ENCODE peak calls at places on chromosome 16, in six cellular contexts. H is HAP-1, X is uterus, V is HepG2, W is MM.1S, P is Panc1. B is an unnamed sample. For H3K36me3, the result is how much of the 10 kb centered on the place peaks cover.

GRCh38 chr16:64882385-64882784 is 239.5 kb downstream of the CDH11 start:
- DNase-seq in H (no peak), X (peak), V (no peak), W (no peak), P (no peak), B (no peak)

GRCh38 chr16:89325861-89326471 is 108.5 kb downstream of the ZNF778 start:
- DNase-seq in H (peak), X (peak), V (no peak), W (peak), P (no peak), B (no peak)

GRCh38 chr16:48499822-48500440 is 110.0 kb downstream of the N4BP1 start:
- DNase-seq in H (peak), X (peak), V (no peak), W (no peak), P (no peak), B (no peak)

GRCh38 chr16:66390346-66391108 is 24.0 kb downstream of the CDH5 start:
- DNase-seq in H (no peak), X (no peak), V (no peak), W (no peak), P (no peak), B (peak)

GRCh38 chr16:12082207-12082606 is 105.7 kb downstream of the SNX29 start:
- DNase-seq in H (no peak), X (no peak), V (no peak), W (no peak), P (no peak), B (peak)

GRCh38 chr16:89100601-89101302 is 7.1 kb downstream of the ACSF3 start:
- DNase-seq in H (no peak), X (no peak), V (no peak), W (no peak), P (no peak), B (no peak)

GRCh38 chr16:66296591-66296990 is 69.9 kb upstream of the CDH5 start:
- DNase-seq in H (no peak), X (no peak), V (no peak), W (no peak), P (no peak), B (no peak)

GRCh38 chr16:46801428-46802049 is 29.4 kb downstream of the C16orf87 start:
- DNase-seq in H (peak), X (no peak), V (peak), W (no peak), P (no peak), B (no peak)

GRCh38 chr16:4263504-4264436 is 9.1 kb downstream of the TFAP4 start:
- DNase-seq in H (no peak), X (peak), V (peak), W (no peak), P (no peak), B (no peak)

GRCh38 chr16:73204359-73205152 is 156.6 kb upstream of the ZFHX3 start:
- DNase-seq in H (no peak), X (no peak), V (no peak), W (no peak), P (no peak), B (no peak)

GRCh38 chr16:85915125-85915845 is 16.3 kb downstream of the IRF8 start:
- DNase-seq in H (no peak), X (no peak), V (no peak), W (no peak), P (no peak), B (no peak)

GRCh38 chr16:66399031-66399430 is 28.1 kb upstream of the BEAN1 start:
- DNase-seq in H (no peak), X (no peak), V (no peak), W (no peak), P (no peak), B (no peak)

GRCh38 chr16:65481956-65482355 is 360.1 kb upstream of the CDH11 start:
- DNase-seq in H (no peak), X (no peak), V (no peak), W (no peak), P (no peak), B (no peak)

GRCh38 chr16:67006930-67007658 is 18.7 kb downstream of the CES4A start:
- DNase-seq in H (no peak), X (no peak), V (no peak), W (no peak), P (no peak), B (no peak)

GRCh38 chr16:85276741-85277140 is 164.5 kb upstream of the CIBAR2 start:
- DNase-seq in H (no peak), X (no peak), V (no peak), W (no peak), P (no peak), B (no peak)

GRCh38 chr16:64269756-64270155 is 852.1 kb downstream of the CDH11 start:
- DNase-seq in H (no peak), X (no peak), V (no peak), W (peak), P (no peak), B (no peak)

GRCh38 chr16:3468501-3468900 is 25.0 kb downstream of the NAA60 start:
- DNase-seq in H (no peak), X (no peak), V (no peak), W (no peak), P (no peak), B (no peak)

GRCh38 chr16:83891742-83892141 is 7.2 kb upstream of the MLYCD start:
- DNase-seq in H (no peak), X (no peak), V (no peak), W (no peak), P (no peak), B (no peak)

GRCh38 chr16:5438591-5438990 is 341.0 kb upstream of the EEF2KMT start:
- DNase-seq in H (no peak), X (no peak), V (no peak), W (no peak), P (no peak), B (no peak)

GRCh38 chr16:802914-803750 is 2.6 kb upstream of the GNG13 start:
- DNase-seq in H (no peak), X (no peak), V (no peak), W (no peak), P (no peak), B (no peak)

GRCh38 chr16:25109643-25110042 is 1.9 kb upstream of the LCMT1 start:
- DNase-seq in H (peak), X (no peak), V (peak), W (no peak), P (peak), B (peak)

GRCh38 chr16:67029249-67030096 is 524 bp downstream of the CBFB start:
- DNase-seq in H (no peak), X (peak), V (no peak), W (peak), P (no peak), B (peak)

GRCh38 chr16:72123426-72123825 is 29.8 kb downstream of the DHX38 start:
- DNase-seq in H (no peak), X (no peak), V (no peak), W (no peak), P (no peak), B (no peak)
- H3K36me3 ChIP-seq in H (under half), X (under half), V (under half), W (under half), P (under half), B (under half)

DNA sequence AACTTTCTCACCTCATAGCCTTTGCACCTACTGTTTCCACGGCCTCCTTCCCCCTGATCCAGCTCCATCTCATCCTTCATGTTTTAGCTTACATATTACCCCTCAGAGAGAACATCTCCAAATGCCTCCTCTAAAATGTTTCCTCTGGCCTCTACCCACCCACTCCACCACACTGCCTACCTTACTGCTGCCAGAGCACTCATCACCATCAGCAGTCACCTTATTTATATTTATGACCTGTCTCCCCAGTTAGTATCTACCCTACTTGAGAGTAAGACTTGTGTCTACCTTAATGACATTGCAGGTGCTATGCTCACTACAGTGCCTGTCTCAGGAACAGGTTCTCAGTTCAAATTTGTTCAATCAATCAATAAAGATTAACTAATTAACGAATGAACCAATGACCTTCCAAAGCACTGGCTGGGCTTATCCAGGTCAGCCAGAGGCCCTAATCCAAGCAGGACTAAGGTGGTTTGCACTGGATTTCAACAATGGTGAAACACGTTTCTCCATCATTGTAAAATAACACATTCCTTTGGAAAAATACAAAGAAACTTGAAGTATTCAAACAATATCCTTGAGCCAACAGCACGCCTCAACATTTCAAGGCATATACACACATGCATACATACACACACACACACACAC is 41.1 kb downstream of the AMFR start:
- DNase-seq in H (no peak), X (no peak), V (no peak), W (no peak), P (no peak), B (no peak)
- H3K36me3 ChIP-seq in H (half or more), X (under half), V (under half), W (under half), P (under half), B (half or more)

GRCh38 chr16:75243667-75244224 is 7.7 kb downstream of the BCAR1 start:
- DNase-seq in H (no peak), X (no peak), V (no peak), W (no peak), P (no peak), B (no peak)

GRCh38 chr16:75246504-75247205 is 4.8 kb downstream of the BCAR1 start:
- DNase-seq in H (no peak), X (no peak), V (no peak), W (no peak), P (no peak), B (no peak)

GRCh38 chr16:75241955-75242354 is 9.5 kb downstream of the BCAR1 start:
- DNase-seq in H (no peak), X (no peak), V (no peak), W (no peak), P (no peak), B (no peak)

GRCh38 chr16:75244844-75245758 is 6.3 kb downstream of the BCAR1 start:
- DNase-seq in H (no peak), X (peak), V (peak), W (no peak), P (peak), B (peak)

GRCh38 chr16:75244225-75244792 is 7.1 kb downstream of the BCAR1 start:
- DNase-seq in H (no peak), X (peak), V (no peak), W (no peak), P (no peak), B (peak)
- H3K36me3 ChIP-seq in H (under half), X (under half), V (under half), W (under half), P (under half), B (under half)

GRCh38 chr16:86965331-86965730 is 351.9 kb downstream of the C16orf95 start:
- DNase-seq in H (no peak), X (no peak), V (no peak), W (no peak), P (no peak), B (no peak)
- H3K36me3 ChIP-seq in H (under half), X (under half), V (under half), W (under half), P (under half), B (under half)

DNA sequence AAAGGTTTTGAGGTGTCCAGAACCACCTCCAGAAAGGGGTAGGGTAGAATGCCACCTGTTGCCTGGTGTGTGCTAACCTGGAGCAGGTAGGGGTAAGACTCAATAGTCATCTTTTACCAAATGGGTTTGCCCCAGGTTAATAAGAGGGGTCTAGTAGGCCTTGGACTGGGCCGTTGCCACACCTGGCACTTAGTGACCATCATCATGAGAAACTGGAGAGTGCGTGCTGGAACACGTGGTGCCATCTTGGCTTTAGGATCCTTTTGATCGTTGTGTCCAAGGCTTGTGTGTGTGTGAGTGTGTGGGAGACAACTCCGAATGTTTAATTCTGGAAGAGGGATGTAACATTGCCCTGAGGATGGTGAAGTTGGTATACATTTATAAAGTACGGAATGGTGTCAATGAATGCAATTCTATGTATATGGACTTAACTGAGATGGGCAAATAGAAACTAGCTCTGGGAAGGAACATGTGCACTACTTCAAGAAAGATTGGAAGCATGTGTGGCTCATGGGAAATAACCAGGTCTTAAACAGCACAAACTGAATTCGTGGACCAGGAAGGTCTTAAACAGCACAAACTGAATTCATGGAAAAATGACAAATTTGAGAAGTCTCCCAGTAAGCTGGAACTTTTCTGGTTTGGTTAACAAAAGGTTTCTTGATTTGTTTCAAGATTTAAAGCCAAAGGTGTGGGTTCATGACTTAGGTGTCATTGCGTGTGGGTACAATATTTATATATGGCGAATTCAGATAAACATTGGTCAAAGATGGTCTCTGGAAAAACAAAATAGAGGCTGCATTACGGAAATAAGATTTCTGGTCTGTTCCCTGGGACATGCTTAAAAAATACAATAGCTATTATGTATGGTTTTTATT is 7.2 kb downstream of the FUS start:
- DNase-seq in H (peak), X (no peak), V (no peak), W (no peak), P (no peak), B (no peak)
- H3K36me3 ChIP-seq in H (half or more), X (under half), V (half or more), W (half or more), P (half or more), B (half or more)

DNA sequence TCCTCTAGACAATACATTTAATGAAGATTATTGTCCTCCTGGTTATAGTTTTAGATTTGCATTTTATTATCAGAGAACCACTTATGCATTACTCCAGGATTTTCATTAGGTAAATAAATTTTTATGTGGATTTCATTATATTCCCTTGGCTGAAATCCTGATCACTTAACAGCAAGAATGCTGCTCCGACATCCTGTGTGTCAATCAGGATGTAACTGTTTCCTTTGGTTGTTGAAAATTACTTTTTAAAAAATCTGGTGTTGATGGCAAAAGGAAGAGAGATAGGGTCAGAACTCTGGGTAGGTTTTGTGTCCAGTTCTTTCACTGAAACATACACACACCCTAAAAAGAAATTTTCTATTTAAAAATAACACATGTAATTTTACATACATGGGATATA is 30.9 kb downstream of the ZNF423 start:
- DNase-seq in H (no peak), X (no peak), V (no peak), W (no peak), P (no peak), B (no peak)
- H3K36me3 ChIP-seq in H (under half), X (under half), V (under half), W (under half), P (under half), B (under half)

GRCh38 chr16:87847467-87847784 is 21.9 kb downstream of the SLC7A5 start:
- DNase-seq in H (no peak), X (no peak), V (no peak), W (no peak), P (no peak), B (no peak)
- H3K36me3 ChIP-seq in H (half or more), X (under half), V (under half), W (under half), P (under half), B (under half)

DNA sequence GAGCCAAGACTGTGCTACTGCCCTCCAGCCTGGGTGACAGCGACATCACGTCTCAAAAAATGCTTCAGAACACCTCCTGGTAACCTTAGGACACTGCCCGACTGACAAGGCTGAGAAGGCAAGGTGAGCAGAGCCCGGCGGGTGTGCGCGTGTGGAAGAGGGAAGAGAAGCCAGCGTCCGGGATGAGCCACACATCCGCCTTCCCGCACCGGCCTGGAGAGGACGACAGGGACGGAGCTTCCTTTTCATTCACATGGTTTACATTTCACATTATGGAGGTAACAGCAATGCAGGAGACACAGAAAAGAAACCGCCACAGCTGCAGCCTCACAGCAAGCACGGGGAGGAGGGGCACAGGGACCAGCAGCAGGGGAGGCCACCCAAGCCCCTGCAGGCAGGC is 16.5 kb downstream of the HAGH start:
- DNase-seq in H (no peak), X (no peak), V (no peak), W (no peak), P (no peak), B (no peak)
- H3K36me3 ChIP-seq in H (under half), X (under half), V (under half), W (under half), P (under half), B (under half)

GRCh38 chr16:10535461-10535860 is 44.9 kb downstream of the EMP2 start:
- DNase-seq in H (no peak), X (no peak), V (no peak), W (no peak), P (no peak), B (no peak)
- H3K36me3 ChIP-seq in H (under half), X (under half), V (under half), W (under half), P (under half), B (half or more)

DNA sequence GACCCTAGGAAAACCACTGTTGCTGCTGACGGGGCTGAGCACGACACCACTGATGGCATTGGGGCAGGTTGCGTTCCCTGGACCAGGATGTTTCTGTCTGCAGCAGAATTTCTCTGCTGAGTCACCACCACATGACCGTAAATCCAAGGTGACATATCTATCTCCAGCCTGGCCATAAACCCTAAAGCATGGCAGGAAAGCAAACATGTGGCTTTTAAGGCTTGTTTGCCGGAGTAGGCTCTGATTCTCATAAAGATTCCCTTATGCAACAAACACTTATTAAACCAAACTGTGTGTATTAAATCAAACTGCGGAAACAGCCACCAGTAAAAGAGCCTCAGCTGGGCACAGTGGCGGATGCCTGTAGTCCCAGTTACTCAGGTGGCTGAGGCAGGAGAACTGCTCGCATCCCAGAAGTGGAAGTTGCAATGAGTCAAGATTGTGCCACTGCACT is 17.4 kb downstream of the MPHOSPH6 start:
- DNase-seq in H (no peak), X (no peak), V (peak), W (no peak), P (no peak), B (no peak)
- H3K36me3 ChIP-seq in H (under half), X (under half), V (under half), W (under half), P (under half), B (under half)